ENCODE peak calls at places on chromosomes 6 and 20, in six cellular contexts. L is mesenchymal stem cell, Y is H9, H is neuronal stem cell, A is H1, B is trophoblast cell. R is an unnamed sample.

GRCh38 chr20:37504404-37505096 is 16.5 kb upstream of the NNAT start:
- DNase-seq in L (no peak), Y (peak; percentile 49), H (no peak), A (no peak), B (peak; percentile 16), R (peak; percentile 13)

GRCh38 chr6:125262026-125263013 is 39.4 kb downstream of the HDDC2 start:
- DNase-seq in L (no peak), Y (no peak), H (no peak), A (no peak), B (peak; percentile 41), R (peak; percentile 84)

GRCh38 chr20:20247234-20247633 is 120.7 kb upstream of the INSM1 start:
- DNase-seq in L (no peak), Y (no peak), H (no peak), A (no peak), B (no peak), R (no peak)

GRCh38 chr20:7722564-7722963 is 217.7 kb downstream of the HAO1 start:
- DNase-seq in L (no peak), Y (no peak), H (no peak), A (no peak), B (no peak), R (no peak)

GRCh38 chr6:46221221-46221793 is 50.5 kb upstream of the ENPP5 start:
- DNase-seq in L (peak; percentile 33), Y (no peak), H (peak; percentile 32), A (no peak), B (peak; percentile 69), R (peak; percentile 16)

GRCh38 chr6:154500769-154501171 is 9.7 kb downstream of the CNKSR3 start:
- DNase-seq in L (no peak), Y (no peak), H (no peak), A (no peak), B (no peak), R (no peak)

GRCh38 chr6:111517965-111518364 is 34.9 kb upstream of the REV3L start:
- DNase-seq in L (no peak), Y (peak; percentile 44), H (no peak), A (no peak), B (no peak), R (no peak)

GRCh38 chr6:157999100-158000051 is 17.7 kb downstream of the SYNJ2 start:
- DNase-seq in L (no peak), Y (no peak), H (no peak), A (no peak), B (no peak), R (no peak)

GRCh38 chr6:94501546-94501945 is 1075.8 kb upstream of the MANEA start:
- DNase-seq in L (peak; percentile 84), Y (no peak), H (no peak), A (no peak), B (no peak), R (no peak)

GRCh38 chr20:58753267-58753928 is 60.8 kb downstream of the NPEPL1 start:
- DNase-seq in L (no peak), Y (peak; percentile 73), H (no peak), A (peak; percentile 54), B (no peak), R (no peak)

GRCh38 chr20:60984666-60985065 is 267.4 kb upstream of the CDH4 start:
- DNase-seq in L (no peak), Y (no peak), H (no peak), A (no peak), B (no peak), R (no peak)

GRCh38 chr6:87684895-87685654 is 17.0 kb downstream of the AKIRIN2 start:
- DNase-seq in L (no peak), Y (no peak), H (no peak), A (no peak), B (no peak), R (no peak)

GRCh38 chr6:116030745-116031144 is 29.9 kb downstream of the FRK start:
- DNase-seq in L (no peak), Y (no peak), H (no peak), A (no peak), B (no peak), R (no peak)

GRCh38 chr6:112651239-112651638 is 304.1 kb downstream of the RFPL4B start:
- DNase-seq in L (no peak), Y (no peak), H (no peak), A (no peak), B (no peak), R (no peak)

GRCh38 chr6:28090902-28091586 is 10.7 kb downstream of the ZNF165 start:
- DNase-seq in L (no peak), Y (no peak), H (no peak), A (no peak), B (no peak), R (no peak)

GRCh38 chr20:32191873-32192272 is 15.7 kb downstream of the PLAGL2 start:
- DNase-seq in L (no peak), Y (no peak), H (no peak), A (no peak), B (no peak), R (peak; percentile 46)

GRCh38 chr6:110690106-110690654 is 125.1 kb downstream of the CDK19 start:
- DNase-seq in L (no peak), Y (no peak), H (no peak), A (no peak), B (peak; percentile 92), R (no peak)

GRCh38 chr20:19646963-19647362 is 111.1 kb upstream of the RIN2 start:
- DNase-seq in L (no peak), Y (no peak), H (no peak), A (no peak), B (no peak), R (no peak)

GRCh38 chr20:15654208-15654649 is 919.0 kb downstream of the KIF16B start:
- DNase-seq in L (peak; percentile 57), Y (peak; percentile 80), H (peak; percentile 54), A (peak; percentile 44), B (peak; percentile 90), R (peak; percentile 49)

GRCh38 chr6:134097114-134097707 is 44.8 kb upstream of the SLC2A12 start:
- DNase-seq in L (peak; percentile 69), Y (peak; percentile 41), H (peak; percentile 67), A (no peak), B (peak; percentile 92), R (peak; percentile 75)

GRCh38 chr6:45441811-45442453 is 64.2 kb upstream of the SUPT3H start:
- DNase-seq in L (no peak), Y (no peak), H (no peak), A (no peak), B (peak; percentile 23), R (peak; percentile 45)

DNA sequence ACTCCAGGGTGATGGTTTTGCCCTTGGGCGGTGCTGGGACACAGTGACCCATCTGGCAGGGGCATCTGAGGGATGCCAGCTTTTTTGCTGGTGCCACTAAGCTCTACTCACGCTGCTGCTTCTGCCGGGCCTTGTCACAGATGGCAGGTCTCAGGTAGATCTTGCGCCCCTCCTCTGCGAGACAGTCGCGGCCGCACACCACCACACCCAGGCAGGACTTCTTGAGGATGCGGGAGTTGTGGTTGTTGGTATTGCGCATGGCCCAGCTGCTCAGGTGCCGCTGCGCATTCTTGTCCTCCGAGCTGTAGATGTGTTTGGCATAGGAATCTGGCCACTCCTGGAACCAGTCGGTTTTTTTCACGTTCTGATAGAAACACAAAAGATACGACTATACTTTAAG is 14.7 kb downstream of the GCM1 start:
- DNase-seq in L (no peak), Y (no peak), H (no peak), A (no peak), B (peak; percentile 48), R (no peak)
- H4K91ac ChIP-seq in L (no peak overlapping the region), Y (no peak overlapping the region), H (no peak overlapping the region), A (no peak overlapping the region), B (no peak overlapping the region), R (no peak overlapping the region)

DNA sequence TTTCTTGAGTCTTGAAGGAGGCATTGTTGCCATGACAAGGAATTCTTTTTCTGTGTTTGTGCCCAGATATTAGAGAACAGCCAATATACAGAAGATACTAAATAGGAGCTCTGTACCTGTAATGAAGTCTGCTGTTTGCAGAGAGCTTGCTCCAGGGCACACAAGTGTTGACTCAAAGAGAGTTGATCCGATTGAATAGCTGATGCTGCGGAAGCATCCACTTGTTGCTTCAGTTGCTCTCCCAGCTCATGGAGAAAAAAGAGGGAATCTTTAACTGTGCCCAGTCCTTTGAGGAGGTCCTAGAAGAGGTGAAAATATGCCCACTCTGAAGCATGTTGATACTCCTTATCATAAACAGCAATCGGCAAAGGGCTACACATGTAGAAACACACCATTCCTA is 411.4 kb downstream of the ESR1 start:
- DNase-seq in L (no peak), Y (no peak), H (no peak), A (no peak), B (no peak), R (no peak)
- H4K91ac ChIP-seq in L (no peak overlapping the region), Y (no peak overlapping the region), H (no peak overlapping the region), A (no peak overlapping the region), B (no peak overlapping the region), R (no peak overlapping the region)

GRCh38 chr6:167151648-167152047 is 6.1 kb downstream of the GPR31 start:
- DNase-seq in L (no peak), Y (no peak), H (no peak), A (no peak), B (no peak), R (no peak)

GRCh38 chr6:167153523-167153959 is 4.2 kb downstream of the GPR31 start:
- DNase-seq in L (no peak), Y (no peak), H (no peak), A (no peak), B (peak; percentile 46), R (peak; percentile 5)

GRCh38 chr6:167152858-167153257 is 4.9 kb downstream of the GPR31 start:
- DNase-seq in L (no peak), Y (no peak), H (no peak), A (no peak), B (no peak), R (no peak)

GRCh38 chr6:167148997-167149396 is 8.8 kb downstream of the GPR31 start:
- DNase-seq in L (no peak), Y (no peak), H (no peak), A (no peak), B (no peak), R (no peak)

GRCh38 chr6:167150815-167151557 is 6.8 kb downstream of the GPR31 start:
- DNase-seq in L (no peak), Y (peak; percentile 50), H (no peak), A (no peak), B (no peak), R (no peak)
- H4K91ac ChIP-seq in L (no peak overlapping the region), Y (no peak overlapping the region), H (no peak overlapping the region), A (no peak overlapping the region), B (no peak overlapping the region), R (no peak overlapping the region)

GRCh38 chr20:22717466-22717865 is 133.1 kb upstream of the FOXA2 start:
- DNase-seq in L (peak; percentile 56), Y (no peak), H (no peak), A (no peak), B (no peak), R (no peak)
- H4K91ac ChIP-seq in L (no peak overlapping the region), Y (no peak overlapping the region), H (no peak overlapping the region), A (no peak overlapping the region), B (no peak overlapping the region), R (no peak overlapping the region)